ENCODE peak calls at places on chromosomes 7 and 10, in eight cellular contexts. One of them, this sample, is unnamed.

GRCh38 chr7:72336382-72336886 is 75.7 kb downstream of the CALN1 start:
- DNase-seq in uterus: no peak
- DNase-seq in adrenal gland: no peak
- DNase-seq in body of pancreas: no peak
- DNase-seq in psoas muscle: no peak
- DNase-seq in brain microvascular endothelial cell: no peak
- DNase-seq in CD8-positive, alpha-beta T cell: no peak
- DNase-seq in AG04450: no peak
- DNase-seq in this sample: no peak

GRCh38 chr7:52500796-52501195 is 534.6 kb upstream of the POM121L12 start:
- DNase-seq in adrenal gland: no peak
- DNase-seq in CD8-positive, alpha-beta T cell: no peak
- DNase-seq in body of pancreas: no peak
- DNase-seq in uterus: no peak
- DNase-seq in brain microvascular endothelial cell: no peak
- DNase-seq in AG04450: no peak
- DNase-seq in psoas muscle: no peak
- DNase-seq in this sample: peak

GRCh38 chr10:103510046-103510685 is 16.7 kb downstream of the NEURL1 start:
- DNase-seq in brain microvascular endothelial cell: no peak
- DNase-seq in body of pancreas: no peak
- DNase-seq in CD8-positive, alpha-beta T cell: no peak
- DNase-seq in uterus: no peak
- DNase-seq in psoas muscle: no peak
- DNase-seq in AG04450: no peak
- DNase-seq in adrenal gland: no peak
- DNase-seq in this sample: no peak

GRCh38 chr7:3371601-3372000 is 70.5 kb downstream of the SDK1 start:
- DNase-seq in psoas muscle: no peak
- DNase-seq in CD8-positive, alpha-beta T cell: no peak
- DNase-seq in adrenal gland: no peak
- DNase-seq in uterus: no peak
- DNase-seq in AG04450: no peak
- DNase-seq in brain microvascular endothelial cell: no peak
- DNase-seq in body of pancreas: no peak
- DNase-seq in this sample: no peak

GRCh38 chr10:74194545-74194944 is 43.5 kb downstream of the ADK start:
- DNase-seq in uterus: no peak
- DNase-seq in AG04450: no peak
- DNase-seq in CD8-positive, alpha-beta T cell: peak
- DNase-seq in brain microvascular endothelial cell: peak
- DNase-seq in body of pancreas: no peak
- DNase-seq in psoas muscle: no peak
- DNase-seq in adrenal gland: no peak
- DNase-seq in this sample: no peak

GRCh38 chr10:97388152-97388551 is 13.0 kb downstream of the RRP12 start:
- DNase-seq in CD8-positive, alpha-beta T cell: no peak
- DNase-seq in psoas muscle: peak
- DNase-seq in brain microvascular endothelial cell: no peak
- DNase-seq in AG04450: no peak
- DNase-seq in body of pancreas: no peak
- DNase-seq in adrenal gland: peak
- DNase-seq in uterus: no peak
- DNase-seq in this sample: no peak

GRCh38 chr7:2150445-2150815 is 82.3 kb downstream of the MAD1L1 start:
- DNase-seq in uterus: no peak
- DNase-seq in body of pancreas: no peak
- DNase-seq in CD8-positive, alpha-beta T cell: no peak
- DNase-seq in brain microvascular endothelial cell: no peak
- DNase-seq in adrenal gland: no peak
- DNase-seq in psoas muscle: no peak
- DNase-seq in AG04450: no peak
- DNase-seq in this sample: no peak

GRCh38 chr7:119935418-119936025 is 337.5 kb upstream of the KCND2 start:
- DNase-seq in adrenal gland: no peak
- DNase-seq in CD8-positive, alpha-beta T cell: no peak
- DNase-seq in psoas muscle: no peak
- DNase-seq in uterus: no peak
- DNase-seq in brain microvascular endothelial cell: no peak
- DNase-seq in body of pancreas: no peak
- DNase-seq in AG04450: peak
- DNase-seq in this sample: peak

GRCh38 chr7:44838751-44839150 is 9.1 kb downstream of the H2AZ2 start:
- DNase-seq in uterus: no peak
- DNase-seq in psoas muscle: no peak
- DNase-seq in brain microvascular endothelial cell: no peak
- DNase-seq in CD8-positive, alpha-beta T cell: no peak
- DNase-seq in body of pancreas: no peak
- DNase-seq in adrenal gland: no peak
- DNase-seq in AG04450: no peak
- DNase-seq in this sample: peak

GRCh38 chr10:113689057-113689456 is 9.3 kb downstream of the CASP7 start:
- DNase-seq in AG04450: no peak
- DNase-seq in brain microvascular endothelial cell: no peak
- DNase-seq in psoas muscle: no peak
- DNase-seq in adrenal gland: no peak
- DNase-seq in CD8-positive, alpha-beta T cell: no peak
- DNase-seq in uterus: no peak
- DNase-seq in body of pancreas: no peak
- DNase-seq in this sample: no peak

GRCh38 chr7:44768663-44769361 is 20.2 kb downstream of the ZMIZ2 start:
- DNase-seq in uterus: no peak
- DNase-seq in AG04450: no peak
- DNase-seq in brain microvascular endothelial cell: no peak
- DNase-seq in body of pancreas: no peak
- DNase-seq in adrenal gland: no peak
- DNase-seq in CD8-positive, alpha-beta T cell: no peak
- DNase-seq in psoas muscle: no peak
- DNase-seq in this sample: no peak

GRCh38 chr10:132908621-132909295 is 33.6 kb downstream of the CFAP46 start:
- DNase-seq in CD8-positive, alpha-beta T cell: no peak
- DNase-seq in AG04450: no peak
- DNase-seq in uterus: no peak
- DNase-seq in adrenal gland: no peak
- DNase-seq in psoas muscle: peak
- DNase-seq in body of pancreas: no peak
- DNase-seq in brain microvascular endothelial cell: no peak
- DNase-seq in this sample: no peak

DNA sequence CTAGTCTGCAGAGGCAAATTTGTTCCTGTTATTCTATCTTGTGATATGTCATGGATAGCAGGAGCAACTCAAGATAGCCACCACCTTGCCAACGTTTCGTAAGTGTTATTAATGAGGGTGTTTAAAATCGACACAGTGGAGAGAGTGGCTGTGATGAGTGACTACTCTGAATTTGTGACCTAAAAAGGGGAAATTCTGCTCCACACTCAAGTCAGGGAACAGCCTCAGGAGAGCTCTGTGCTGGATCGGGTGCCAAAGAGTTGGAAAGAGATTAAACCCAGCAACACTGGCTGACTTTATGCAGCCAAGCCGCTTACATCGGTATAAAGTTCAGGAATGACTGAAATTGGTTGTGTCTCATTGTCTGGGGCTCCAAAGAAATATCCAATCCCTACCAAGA is 9.5 kb downstream of the TACC2 start:
- DNase-seq in brain microvascular endothelial cell: no peak
- DNase-seq in adrenal gland: no peak
- DNase-seq in psoas muscle: no peak
- DNase-seq in AG04450: no peak
- DNase-seq in body of pancreas: no peak
- DNase-seq in uterus: no peak
- DNase-seq in CD8-positive, alpha-beta T cell: no peak
- DNase-seq in this sample: no peak
- H3K4me3 ChIP-seq in brain microvascular endothelial cell: no peak
- H3K4me3 ChIP-seq in adrenal gland: no peak
- H3K4me3 ChIP-seq in psoas muscle: peak
- H3K4me3 ChIP-seq in AG04450: no peak
- H3K4me3 ChIP-seq in body of pancreas: no peak
- H3K4me3 ChIP-seq in uterus: no peak
- H3K4me3 ChIP-seq in CD8-positive, alpha-beta T cell: no peak
- H3K4me3 ChIP-seq in this sample: no peak

DNA sequence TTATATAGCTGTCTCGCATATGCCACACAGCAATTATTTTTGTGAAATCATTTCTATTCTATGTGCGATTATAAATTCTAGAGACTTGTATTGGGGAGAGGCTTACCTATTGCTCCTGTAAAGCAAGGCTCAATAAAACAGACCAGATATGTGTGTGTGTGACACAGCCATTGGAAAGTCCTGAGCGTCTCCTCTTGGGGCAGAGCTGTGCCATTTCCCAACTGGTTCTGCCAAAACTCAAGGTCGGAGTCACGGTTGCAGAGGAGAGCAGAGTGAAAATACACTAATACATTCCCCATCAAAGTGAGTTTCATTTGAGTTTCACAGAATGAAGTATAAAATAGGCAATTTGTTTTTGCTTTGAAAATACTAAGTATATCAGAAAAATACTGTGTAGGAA is 567.4 kb upstream of the FZD8 start:
- DNase-seq in CD8-positive, alpha-beta T cell: no peak
- DNase-seq in brain microvascular endothelial cell: no peak
- DNase-seq in psoas muscle: no peak
- DNase-seq in uterus: no peak
- DNase-seq in adrenal gland: no peak
- DNase-seq in AG04450: no peak
- DNase-seq in body of pancreas: no peak
- DNase-seq in this sample: no peak
- H3K4me3 ChIP-seq in CD8-positive, alpha-beta T cell: no peak
- H3K4me3 ChIP-seq in brain microvascular endothelial cell: no peak
- H3K4me3 ChIP-seq in psoas muscle: no peak
- H3K4me3 ChIP-seq in uterus: no peak
- H3K4me3 ChIP-seq in adrenal gland: no peak
- H3K4me3 ChIP-seq in AG04450: no peak
- H3K4me3 ChIP-seq in body of pancreas: no peak
- H3K4me3 ChIP-seq in this sample: no peak

GRCh38 chr7:83394776-83395175 is 232.1 kb upstream of the PCLO start:
- DNase-seq in body of pancreas: no peak
- DNase-seq in AG04450: no peak
- DNase-seq in CD8-positive, alpha-beta T cell: no peak
- DNase-seq in uterus: no peak
- DNase-seq in psoas muscle: no peak
- DNase-seq in brain microvascular endothelial cell: no peak
- DNase-seq in adrenal gland: no peak
- DNase-seq in this sample: no peak
- H3K4me3 ChIP-seq in body of pancreas: no peak
- H3K4me3 ChIP-seq in AG04450: no peak
- H3K4me3 ChIP-seq in CD8-positive, alpha-beta T cell: no peak
- H3K4me3 ChIP-seq in uterus: no peak
- H3K4me3 ChIP-seq in psoas muscle: no peak
- H3K4me3 ChIP-seq in brain microvascular endothelial cell: no peak
- H3K4me3 ChIP-seq in adrenal gland: no peak
- H3K4me3 ChIP-seq in this sample: no peak

GRCh38 chr10:22683995-22684305 is 30.4 kb downstream of the PIP4K2A start:
- DNase-seq in uterus: no peak
- DNase-seq in body of pancreas: no peak
- DNase-seq in psoas muscle: no peak
- DNase-seq in adrenal gland: no peak
- DNase-seq in AG04450: no peak
- DNase-seq in brain microvascular endothelial cell: no peak
- DNase-seq in CD8-positive, alpha-beta T cell: no peak
- DNase-seq in this sample: no peak
- H3K4me3 ChIP-seq in uterus: no peak
- H3K4me3 ChIP-seq in body of pancreas: no peak
- H3K4me3 ChIP-seq in psoas muscle: no peak
- H3K4me3 ChIP-seq in adrenal gland: no peak
- H3K4me3 ChIP-seq in AG04450: no peak
- H3K4me3 ChIP-seq in brain microvascular endothelial cell: no peak
- H3K4me3 ChIP-seq in CD8-positive, alpha-beta T cell: peak
- H3K4me3 ChIP-seq in this sample: no peak

GRCh38 chr7:24835643-24836042 is 78.4 kb upstream of the GSDME start:
- DNase-seq in psoas muscle: no peak
- DNase-seq in AG04450: no peak
- DNase-seq in uterus: no peak
- DNase-seq in body of pancreas: no peak
- DNase-seq in CD8-positive, alpha-beta T cell: no peak
- DNase-seq in brain microvascular endothelial cell: no peak
- DNase-seq in adrenal gland: no peak
- DNase-seq in this sample: no peak

GRCh38 chr7:24834150-24834798 is 77.0 kb upstream of the GSDME start:
- DNase-seq in uterus: no peak
- DNase-seq in brain microvascular endothelial cell: no peak
- DNase-seq in psoas muscle: peak
- DNase-seq in CD8-positive, alpha-beta T cell: no peak
- DNase-seq in body of pancreas: no peak
- DNase-seq in adrenal gland: peak
- DNase-seq in AG04450: no peak
- DNase-seq in this sample: no peak

GRCh38 chr7:24833548-24833947 is 76.3 kb upstream of the GSDME start:
- DNase-seq in adrenal gland: no peak
- DNase-seq in psoas muscle: no peak
- DNase-seq in AG04450: no peak
- DNase-seq in body of pancreas: no peak
- DNase-seq in CD8-positive, alpha-beta T cell: no peak
- DNase-seq in brain microvascular endothelial cell: no peak
- DNase-seq in uterus: no peak
- DNase-seq in this sample: no peak

GRCh38 chr7:24840543-24840942 is 83.3 kb upstream of the GSDME start:
- DNase-seq in uterus: no peak
- DNase-seq in psoas muscle: no peak
- DNase-seq in AG04450: no peak
- DNase-seq in brain microvascular endothelial cell: no peak
- DNase-seq in body of pancreas: no peak
- DNase-seq in CD8-positive, alpha-beta T cell: no peak
- DNase-seq in adrenal gland: no peak
- DNase-seq in this sample: peak

DNA sequence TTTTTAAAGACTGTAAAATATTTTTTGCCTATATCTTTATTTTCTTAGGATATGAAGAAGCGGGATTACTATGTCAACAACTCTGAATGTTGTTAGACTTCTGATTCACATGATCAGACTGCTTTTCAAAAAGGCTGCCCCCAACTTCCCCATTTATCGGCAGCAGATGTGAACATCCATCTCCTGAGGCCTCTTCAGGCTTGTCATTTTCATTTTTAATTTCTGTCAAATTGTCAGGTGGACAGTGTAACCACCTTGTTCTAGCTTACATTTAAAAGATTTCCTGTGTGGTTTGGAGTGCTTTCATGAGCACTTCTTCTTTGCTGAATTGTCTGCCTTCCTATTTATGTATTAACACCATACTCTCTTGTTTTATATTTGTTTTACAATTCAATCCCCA is 78.8 kb upstream of the GSDME start:
- DNase-seq in psoas muscle: no peak
- DNase-seq in brain microvascular endothelial cell: no peak
- DNase-seq in uterus: no peak
- DNase-seq in AG04450: no peak
- DNase-seq in CD8-positive, alpha-beta T cell: no peak
- DNase-seq in body of pancreas: no peak
- DNase-seq in adrenal gland: no peak
- DNase-seq in this sample: no peak
- H3K4me3 ChIP-seq in psoas muscle: no peak
- H3K4me3 ChIP-seq in brain microvascular endothelial cell: no peak
- H3K4me3 ChIP-seq in uterus: no peak
- H3K4me3 ChIP-seq in AG04450: no peak
- H3K4me3 ChIP-seq in CD8-positive, alpha-beta T cell: no peak
- H3K4me3 ChIP-seq in body of pancreas: no peak
- H3K4me3 ChIP-seq in adrenal gland: no peak
- H3K4me3 ChIP-seq in this sample: no peak

GRCh38 chr7:100654908-100655831 is 1.1 kb downstream of the ACTL6B start:
- DNase-seq in AG04450: no peak
- DNase-seq in adrenal gland: no peak
- DNase-seq in body of pancreas: no peak
- DNase-seq in brain microvascular endothelial cell: no peak
- DNase-seq in psoas muscle: no peak
- DNase-seq in uterus: no peak
- DNase-seq in CD8-positive, alpha-beta T cell: no peak
- DNase-seq in this sample: no peak
- H3K4me3 ChIP-seq in AG04450: no peak
- H3K4me3 ChIP-seq in adrenal gland: no peak
- H3K4me3 ChIP-seq in body of pancreas: no peak
- H3K4me3 ChIP-seq in brain microvascular endothelial cell: no peak
- H3K4me3 ChIP-seq in psoas muscle: no peak
- H3K4me3 ChIP-seq in uterus: no peak
- H3K4me3 ChIP-seq in CD8-positive, alpha-beta T cell: no peak
- H3K4me3 ChIP-seq in this sample: no peak

GRCh38 chr7:140485463-140486265 is 6.4 kb upstream of the MKRN1 start:
- DNase-seq in adrenal gland: no peak
- DNase-seq in body of pancreas: no peak
- DNase-seq in psoas muscle: peak
- DNase-seq in CD8-positive, alpha-beta T cell: no peak
- DNase-seq in uterus: no peak
- DNase-seq in brain microvascular endothelial cell: no peak
- DNase-seq in AG04450: no peak
- DNase-seq in this sample: no peak
- H3K4me3 ChIP-seq in adrenal gland: no peak
- H3K4me3 ChIP-seq in body of pancreas: no peak
- H3K4me3 ChIP-seq in psoas muscle: no peak
- H3K4me3 ChIP-seq in CD8-positive, alpha-beta T cell: no peak
- H3K4me3 ChIP-seq in uterus: no peak
- H3K4me3 ChIP-seq in brain microvascular endothelial cell: no peak
- H3K4me3 ChIP-seq in AG04450: no peak
- H3K4me3 ChIP-seq in this sample: no peak